ENCODE peak calls at places on chromosomes 5 and 9, in seven cellular contexts. P is CD4-positive, CD25-positive, alpha-beta regulatory T cell; X is thoracic aorta; T is GM23338; K is stimulated activated naive CD8-positive, alpha-beta T cell treated with anti-CD3 and anti-CD28 coated beads, Interleukin-15, Interleukin-2, amounts not matched to agents 100 U/mL and 50 U/mL, for 24 hours; Y is foreskin keratinocyte; H is B cell. B is an unnamed sample.
A peak's percentile ranks its signal among the peaks of the same experiment; 100 is the strongest.

GRCh38 chr9:69971643-69972449 is 71.8 kb upstream of the MAMDC2 start:
- ATAC-seq in P (peak; percentile 22), X (peak; percentile 41), T (peak; percentile 99), K (peak; percentile 55), Y (peak; percentile 55), H (no peak), B (peak; percentile 64)

GRCh38 chr5:3715048-3715447 is 119.4 kb downstream of the IRX1 start:
- ATAC-seq in P (no peak), X (no peak), T (peak; percentile 65), K (no peak), Y (no peak), H (no peak), B (no peak)

GRCh38 chr5:88719434-88719833 is 163.6 kb downstream of the MEF2C start:
- ATAC-seq in P (no peak), X (no peak), T (no peak), K (no peak), Y (no peak), H (no peak), B (no peak)

GRCh38 chr9:124493794-124494479 is 13.3 kb downstream of the NR5A1 start:
- ATAC-seq in P (no peak), X (no peak), T (no peak), K (no peak), Y (no peak), H (no peak), B (no peak)

GRCh38 chr5:36606437-36607113 is at the start of gene SLC1A3:
- ATAC-seq in P (no peak), X (no peak), T (peak; percentile 93), K (peak; percentile 95), Y (peak; percentile 95), H (peak; percentile 61), B (peak; percentile 90)

GRCh38 chr5:368162-369084 is 46.9 kb downstream of the AHRR start:
- ATAC-seq in P (peak; percentile 28), X (no peak), T (no peak), K (no peak), Y (no peak), H (peak; percentile 49), B (no peak)

GRCh38 chr9:114364123-114364522 is 23.7 kb downstream of the AKNA start:
- ATAC-seq in P (no peak), X (no peak), T (no peak), K (peak; percentile 45), Y (no peak), H (no peak), B (no peak)

GRCh38 chr5:73903169-73903568 is 277.2 kb downstream of the ARHGEF28 start:
- ATAC-seq in P (no peak), X (no peak), T (no peak), K (no peak), Y (no peak), H (no peak), B (no peak)

GRCh38 chr9:106862946-106863740 is at the start of gene ZNF462:
- ATAC-seq in P (no peak), X (no peak), T (peak; percentile 14), K (peak; percentile 37), Y (peak; percentile 10), H (no peak), B (peak; percentile 23)

GRCh38 chr9:69254223-69254622 is 70.8 kb upstream of the ENTREP1 start:
- ATAC-seq in P (no peak), X (no peak), T (no peak), K (no peak), Y (no peak), H (no peak), B (no peak)

GRCh38 chr9:91411096-91411771 is 12.4 kb downstream of the NFIL3 start:
- ATAC-seq in P (no peak), X (no peak), T (no peak), K (no peak), Y (peak; percentile 51), H (no peak), B (peak; percentile 38)

GRCh38 chr5:72125931-72126620 is 18.8 kb downstream of the MAP1B start:
- ATAC-seq in P (no peak), X (no peak), T (peak; percentile 68), K (no peak), Y (peak; percentile 31), H (no peak), B (peak; percentile 18)

GRCh38 chr5:146185161-146185560 is 2.7 kb upstream of the LARS1 start:
- ATAC-seq in P (no peak), X (no peak), T (no peak), K (no peak), Y (no peak), H (no peak), B (no peak)

GRCh38 chr9:115379719-115380118 is 261.8 kb upstream of the TNC start:
- ATAC-seq in P (no peak), X (no peak), T (no peak), K (no peak), Y (no peak), H (no peak), B (no peak)

GRCh38 chr9:127123239-127123935 is 952 bp upstream of the ANGPTL2 start:
- ATAC-seq in P (no peak), X (no peak), T (peak; percentile 0), K (no peak), Y (no peak), H (no peak), B (no peak)

GRCh38 chr5:147857302-147858129 is 21.0 kb upstream of the SCGB3A2 start:
- ATAC-seq in P (no peak), X (peak; percentile 65), T (peak; percentile 6), K (peak; percentile 43), Y (peak; percentile 81), H (no peak), B (peak; percentile 66)

GRCh38 chr5:142677212-142677611 is 8.7 kb downstream of the FGF1 start:
- ATAC-seq in P (no peak), X (no peak), T (no peak), K (no peak), Y (peak; percentile 31), H (no peak), B (no peak)

GRCh38 chr5:139700711-139701693 is 52.9 kb downstream of the CXXC5 start:
- ATAC-seq in P (peak; percentile 25), X (no peak), T (peak; percentile 5), K (peak; percentile 11), Y (no peak), H (peak; percentile 25), B (no peak)

GRCh38 chr5:109218767-109219166 is 191.0 kb downstream of the PJA2 start:
- ATAC-seq in P (no peak), X (no peak), T (no peak), K (no peak), Y (no peak), H (no peak), B (no peak)

GRCh38 chr5:59684388-59685003 is 209.0 kb downstream of the PDE4D start:
- ATAC-seq in P (no peak), X (no peak), T (no peak), K (no peak), Y (peak; percentile 50), H (no peak), B (no peak)

GRCh38 chr5:34452170-34452828 is 203.8 kb upstream of the RAI14 start:
- ATAC-seq in P (no peak), X (no peak), T (peak; percentile 88), K (no peak), Y (peak; percentile 57), H (no peak), B (peak; percentile 62)

GRCh38 chr9:123282343-123283047 is 14.1 kb upstream of the STRBP start:
- ATAC-seq in P (no peak), X (no peak), T (no peak), K (no peak), Y (peak; percentile 61), H (no peak), B (peak; percentile 33)

GRCh38 chr9:114754574-114754973 is 51.3 kb downstream of the TNFSF15 start:
- ATAC-seq in P (no peak), X (no peak), T (no peak), K (peak; percentile 59), Y (no peak), H (peak; percentile 91), B (no peak)

GRCh38 chr9:37994639-37995347 is 74.2 kb downstream of the SHB start:
- ATAC-seq in P (peak; percentile 42), X (no peak), T (no peak), K (peak; percentile 73), Y (peak; percentile 78), H (peak; percentile 51), B (peak; percentile 48)

GRCh38 chr5:1343931-1344901 is 683 bp downstream of the CLPTM1L start:
- ATAC-seq in P (peak; percentile 16), X (no peak), T (peak; percentile 28), K (peak; percentile 6), Y (peak; percentile 49), H (no peak), B (peak; percentile 24)

B was measured in esophagus mucosa.